ENCODE peak calls at places on chromosomes 16 and 17, in eight cellular contexts. C is epithelial cell of esophagus, M is GM23338, B is AG09319, Y is mucosa of descending colon, I is tibial artery, Q is HCT116, U is psoas muscle. R is an unnamed sample.

GRCh38 chr16:73202176-73202729 is 154.3 kb upstream of the ZFHX3 start:
- DNase-seq in C (no peak), M (no peak), B (peak), Y (peak), I (no peak), Q (no peak), U (peak), R (no peak)

GRCh38 chr17:65963179-65963578 is 228.8 kb downstream of the CEP112 start:
- DNase-seq in C (no peak), M (no peak), B (no peak), Y (no peak), I (no peak), Q (no peak), U (no peak), R (no peak)

GRCh38 chr16:53417976-53418375 is 16.3 kb upstream of the RBL2 start:
- DNase-seq in C (no peak), M (no peak), B (no peak), Y (no peak), I (no peak), Q (no peak), U (no peak), R (no peak)

GRCh38 chr17:60442271-60443201 is 20.2 kb downstream of the CHCT1 start:
- DNase-seq in C (peak), M (no peak), B (no peak), Y (no peak), I (no peak), Q (no peak), U (no peak), R (no peak)

GRCh38 chr17:19531780-19532501 is 1.7 kb upstream of the SLC47A1 start:
- DNase-seq in C (no peak), M (no peak), B (no peak), Y (no peak), I (no peak), Q (no peak), U (no peak), R (no peak)

GRCh38 chr16:592518-593306 is 2.8 kb downstream of the RAB40C start:
- DNase-seq in C (peak), M (no peak), B (no peak), Y (peak), I (no peak), Q (no peak), U (peak), R (no peak)

GRCh38 chr16:23348579-23349469 is 46.7 kb downstream of the SCNN1B start:
- DNase-seq in C (no peak), M (peak), B (no peak), Y (no peak), I (no peak), Q (no peak), U (no peak), R (no peak)

GRCh38 chr17:27579304-27579703 is 51.7 kb upstream of the LGALS9 start:
- DNase-seq in C (no peak), M (no peak), B (no peak), Y (no peak), I (no peak), Q (no peak), U (no peak), R (no peak)

GRCh38 chr16:65384441-65384840 is 262.6 kb upstream of the CDH11 start:
- DNase-seq in C (no peak), M (no peak), B (no peak), Y (no peak), I (no peak), Q (no peak), U (no peak), R (no peak)

GRCh38 chr16:67803894-67804293 is 2.5 kb downstream of the RANBP10 start:
- DNase-seq in C (no peak), M (no peak), B (no peak), Y (no peak), I (no peak), Q (no peak), U (no peak), R (no peak)

GRCh38 chr17:76382803-76383644 is 1.4 kb upstream of the SPHK1 start:
- DNase-seq in C (peak), M (peak), B (no peak), Y (peak), I (no peak), Q (no peak), U (no peak), R (no peak)

GRCh38 chr16:3171181-3171854 is 16.7 kb upstream of the OR1F1 start:
- DNase-seq in C (peak), M (no peak), B (no peak), Y (no peak), I (no peak), Q (no peak), U (no peak), R (no peak)

GRCh38 chr16:11986521-11987057 is 10.1 kb downstream of the SNX29 start:
- DNase-seq in C (no peak), M (no peak), B (no peak), Y (no peak), I (no peak), Q (no peak), U (no peak), R (no peak)

GRCh38 chr16:85366031-85366763 is 246.9 kb upstream of the GSE1 start:
- DNase-seq in C (peak), M (peak), B (no peak), Y (no peak), I (no peak), Q (no peak), U (no peak), R (no peak)

GRCh38 chr16:85426806-85427205 is 186.3 kb upstream of the GSE1 start:
- DNase-seq in C (no peak), M (no peak), B (no peak), Y (peak), I (no peak), Q (no peak), U (no peak), R (no peak)

GRCh38 chr17:39867084-39867890 is 715 bp upstream of the ZPBP2 start:
- DNase-seq in C (no peak), M (no peak), B (no peak), Y (peak), I (no peak), Q (no peak), U (no peak), R (no peak)

GRCh38 chr16:1310832-1311200 is 1.4 kb downstream of the UBE2I start:
- DNase-seq in C (peak), M (no peak), B (no peak), Y (no peak), I (no peak), Q (no peak), U (no peak), R (no peak)

GRCh38 chr16:77679336-77679735 is 43.0 kb upstream of the NUDT7 start:
- DNase-seq in C (no peak), M (no peak), B (peak), Y (no peak), I (no peak), Q (no peak), U (no peak), R (no peak)

GRCh38 chr16:57041182-57042156 is 50.9 kb upstream of the CPNE2 start:
- DNase-seq in C (no peak), M (no peak), B (no peak), Y (peak), I (no peak), Q (no peak), U (no peak), R (no peak)

GRCh38 chr17:60102632-60103047 is 23.9 kb upstream of the HEATR6 start:
- DNase-seq in C (peak), M (no peak), B (no peak), Y (peak), I (no peak), Q (no peak), U (peak), R (no peak)

GRCh38 chr16:55711959-55712876 is 56.4 kb downstream of the SLC6A2 start:
- DNase-seq in C (peak), M (peak), B (peak), Y (peak), I (peak), Q (peak), U (peak), R (peak)

GRCh38 chr16:11163761-11164261 is 92.2 kb downstream of the SOCS1 start:
- DNase-seq in C (no peak), M (no peak), B (no peak), Y (no peak), I (no peak), Q (no peak), U (peak), R (no peak)

GRCh38 chr16:52677487-52677886 is 130.5 kb upstream of the TOX3 start:
- DNase-seq in C (peak), M (no peak), B (no peak), Y (no peak), I (no peak), Q (no peak), U (no peak), R (no peak)

GRCh38 chr17:35001549-35001948 is 21.2 kb downstream of the LIG3 start:
- DNase-seq in C (no peak), M (no peak), B (no peak), Y (no peak), I (no peak), Q (no peak), U (no peak), R (no peak)

GRCh38 chr16:80804061-80804450 is 342 bp downstream of the CDYL2 start:
- DNase-seq in C (peak), M (peak), B (peak), Y (peak), I (no peak), Q (no peak), U (peak), R (no peak)

GRCh38 chr17:1947229-1947742 is 77.8 kb downstream of the RTN4RL1 start:
- DNase-seq in C (no peak), M (no peak), B (no peak), Y (no peak), I (no peak), Q (no peak), U (no peak), R (no peak)

GRCh38 chr17:41015473-41015872 is 6.5 kb upstream of the KRTAP3-1 start:
- DNase-seq in C (peak), M (no peak), B (no peak), Y (no peak), I (no peak), Q (no peak), U (no peak), R (no peak)

GRCh38 chr17:19876524-19877161 is 8.9 kb upstream of the ULK2 start:
- DNase-seq in C (no peak), M (no peak), B (no peak), Y (peak), I (peak), Q (no peak), U (peak), R (no peak)

GRCh38 chr17:18362509-18363020 is 785 bp downstream of the SHMT1 start:
- DNase-seq in C (peak), M (peak), B (peak), Y (peak), I (peak), Q (no peak), U (peak), R (no peak)

GRCh38 chr17:50488880-50489279 is 10.2 kb downstream of the RSAD1 start:
- DNase-seq in C (no peak), M (no peak), B (no peak), Y (no peak), I (no peak), Q (no peak), U (peak), R (no peak)

GRCh38 chr16:13702614-13703013 is 217.3 kb upstream of the ERCC4 start:
- DNase-seq in C (no peak), M (no peak), B (no peak), Y (no peak), I (peak), Q (no peak), U (no peak), R (no peak)

GRCh38 chr16:63530974-63531373 is 1494.7 kb upstream of the CDH8 start:
- DNase-seq in C (no peak), M (no peak), B (no peak), Y (no peak), I (no peak), Q (no peak), U (no peak), R (no peak)

GRCh38 chr16:19809693-19810092 is 75.0 kb downstream of the GPRC5B start:
- DNase-seq in C (no peak), M (no peak), B (no peak), Y (no peak), I (no peak), Q (no peak), U (no peak), R (no peak)

GRCh38 chr16:19809121-19809635 is 75.5 kb downstream of the GPRC5B start:
- DNase-seq in C (no peak), M (no peak), B (no peak), Y (peak), I (no peak), Q (no peak), U (peak), R (no peak)

GRCh38 chr16:19808061-19808621 is 76.5 kb downstream of the GPRC5B start:
- DNase-seq in C (no peak), M (no peak), B (no peak), Y (no peak), I (no peak), Q (no peak), U (no peak), R (no peak)

GRCh38 chr16:19804538-19805323 is 79.9 kb downstream of the GPRC5B start:
- DNase-seq in C (peak), M (peak), B (no peak), Y (peak), I (peak), Q (no peak), U (peak), R (no peak)

DNA sequence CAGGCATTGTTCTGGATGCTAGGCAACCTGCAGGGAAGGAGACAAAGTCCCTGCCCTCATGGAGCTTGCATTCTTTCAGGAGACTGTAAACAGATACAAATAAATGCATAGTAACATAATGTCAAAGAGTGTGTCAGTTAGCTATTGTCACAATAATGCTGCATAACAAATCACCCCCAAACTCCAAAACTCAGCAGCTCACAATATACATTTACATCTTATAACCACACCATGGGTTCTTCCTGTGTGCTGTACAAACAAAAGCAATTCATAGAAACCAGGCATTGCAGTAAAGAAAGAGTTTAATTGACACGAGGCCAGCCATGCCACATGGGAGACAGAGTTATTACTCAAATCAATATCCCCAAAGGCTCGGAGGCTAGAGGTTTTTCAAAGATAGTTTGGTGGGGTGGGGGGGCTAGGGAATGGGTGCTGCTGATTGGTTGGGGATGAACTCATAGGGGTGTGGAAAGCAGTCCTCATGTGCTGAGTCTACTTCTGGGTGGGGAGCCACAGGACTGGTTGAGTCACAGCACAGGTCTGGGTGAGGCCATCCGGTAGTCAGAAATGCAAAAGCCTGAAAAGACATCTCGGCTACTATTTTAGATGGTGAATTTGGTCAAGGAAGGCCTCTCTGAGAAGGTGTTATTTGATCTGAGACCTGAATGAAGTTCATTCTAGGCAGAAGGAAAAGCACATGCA is 79.0 kb downstream of the GPRC5B start:
- DNase-seq in C (peak), M (peak), B (no peak), Y (no peak), I (no peak), Q (no peak), U (no peak), R (no peak)
- TF ChIP-seq CTCF in C (no peak), M (no peak), B (no peak), Y (no peak), I (no peak), Q (no peak), U (no peak), R (no peak)

GRCh38 chr16:88634994-88635670 is 3.2 kb upstream of the IL17C start:
- DNase-seq in C (no peak), M (no peak), B (no peak), Y (no peak), I (no peak), Q (no peak), U (no peak), R (no peak)
- TF ChIP-seq CTCF in C (no peak), M (peak), B (no peak), Y (no peak), I (no peak), Q (no peak), U (no peak), R (no peak)

GRCh38 chr17:10295728-10296343 is 77.0 kb downstream of the MYH13 start:
- DNase-seq in C (peak), M (peak), B (peak), Y (peak), I (no peak), Q (peak), U (peak), R (peak)
- TF ChIP-seq CTCF in C (no peak), M (peak), B (peak), Y (no peak), I (peak), Q (peak), U (peak), R (peak)

DNA sequence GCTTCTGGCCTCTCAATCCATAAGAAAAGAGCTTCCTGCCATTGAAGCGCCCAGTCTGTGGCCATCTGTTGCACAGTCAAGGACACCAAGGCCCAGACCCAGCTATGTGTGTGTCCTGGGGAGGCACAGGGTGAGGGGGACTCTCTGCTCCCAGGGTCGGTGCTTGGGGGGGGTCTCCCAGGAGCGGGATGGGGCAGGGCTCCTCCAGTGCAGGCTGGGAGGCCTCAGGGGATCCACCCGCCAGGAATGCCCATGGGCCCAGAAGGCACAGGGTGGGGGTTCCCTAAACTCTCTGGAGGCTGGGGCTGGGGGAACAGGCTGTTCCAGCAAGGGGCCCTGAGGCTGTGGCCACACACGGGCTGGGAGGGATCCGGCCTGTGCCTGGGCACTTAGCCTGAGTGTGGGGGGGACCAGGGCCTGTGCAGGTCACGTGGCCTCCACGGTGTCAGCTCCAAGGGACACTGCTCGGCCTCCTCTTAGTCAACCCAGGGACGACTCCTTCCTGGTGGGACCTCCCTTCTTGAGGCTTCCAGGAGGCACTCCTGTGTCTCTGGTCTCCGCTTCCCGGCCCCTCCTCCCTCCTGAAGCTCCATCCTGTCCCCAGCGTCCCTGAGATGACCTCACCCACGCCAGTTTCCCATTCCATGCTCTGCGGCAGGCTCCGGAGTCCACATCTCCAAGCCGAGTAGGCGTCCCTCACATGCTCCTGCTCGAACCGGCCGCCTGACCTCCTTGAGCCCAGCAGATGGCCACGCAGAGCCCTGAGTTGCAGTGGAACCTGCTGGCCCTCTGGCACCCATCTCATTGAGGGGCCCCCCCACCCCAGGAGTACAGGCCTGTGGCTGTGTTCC is 23.1 kb upstream of the BAHCC1 start:
- DNase-seq in C (no peak), M (peak), B (no peak), Y (no peak), I (no peak), Q (peak), U (peak), R (no peak)
- TF ChIP-seq CTCF in C (peak), M (peak), B (peak), Y (no peak), I (no peak), Q (peak), U (peak), R (no peak)

DNA sequence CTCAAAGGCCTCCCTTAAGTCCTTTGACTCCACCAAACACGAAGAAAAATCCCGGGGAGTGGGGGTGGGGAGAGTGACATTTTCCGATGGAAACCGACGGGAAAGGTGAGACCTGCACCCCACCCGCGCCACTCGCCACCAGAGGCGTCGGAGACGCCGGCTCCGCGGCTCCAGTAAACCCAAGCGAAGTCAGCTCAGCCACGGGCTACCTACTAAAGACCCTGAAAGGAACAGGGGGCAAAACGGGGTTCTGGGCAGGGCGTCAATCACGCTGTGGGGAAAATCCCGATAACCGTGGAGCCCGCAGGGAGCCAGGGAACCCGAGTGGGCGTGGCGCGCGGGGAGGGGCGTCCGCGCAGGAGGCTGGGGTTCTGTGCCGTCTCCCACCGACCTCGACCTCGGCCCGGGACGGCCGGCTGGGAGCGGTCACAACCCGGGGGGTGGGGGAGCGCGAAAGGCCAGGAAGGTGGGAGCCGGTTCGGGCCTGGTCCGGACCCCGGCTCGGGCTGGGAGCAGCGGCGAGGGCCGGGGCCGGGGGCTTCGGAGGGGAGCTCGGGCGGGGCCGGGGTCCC is 565 bp downstream of the WDR45B start:
- DNase-seq in C (peak), M (peak), B (no peak), Y (peak), I (peak), Q (no peak), U (peak), R (no peak)
- TF ChIP-seq CTCF in C (peak), M (no peak), B (peak), Y (no peak), I (no peak), Q (peak), U (no peak), R (no peak)

DNA sequence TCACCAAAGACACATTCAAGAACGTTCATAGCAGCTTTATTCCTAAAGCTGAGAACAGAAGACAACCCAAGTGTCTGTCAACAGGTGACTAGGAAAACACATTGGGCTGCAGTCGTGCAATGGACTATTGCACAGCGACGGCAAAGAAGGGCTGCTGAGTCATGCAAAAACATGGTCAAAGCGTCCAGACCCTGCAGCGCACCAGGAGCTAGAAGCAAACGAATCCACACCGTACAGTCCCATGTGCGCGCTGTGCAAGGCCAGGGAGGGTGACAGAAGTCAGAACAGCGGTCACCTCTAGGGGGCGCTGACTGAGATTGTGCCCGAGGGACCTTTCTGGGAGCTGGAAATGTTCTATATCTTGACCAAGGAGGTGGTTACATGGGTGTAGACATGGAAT is 266.4 kb downstream of the MAF start:
- DNase-seq in C (no peak), M (peak), B (no peak), Y (peak), I (no peak), Q (no peak), U (no peak), R (no peak)
- TF ChIP-seq CTCF in C (no peak), M (peak), B (no peak), Y (no peak), I (no peak), Q (peak), U (peak), R (peak)

R was measured in Panc1.